ENCODE peak calls at places on chromosomes 16 and 17, in four cellular contexts. V is neural progenitor cell, Q is colonic mucosa, J is GM23248. W is an unnamed sample.

GRCh38 chr16:27839419-27839818 is 224.1 kb downstream of the GSG1L start:
- DNase-seq in V (no peak), J (peak; percentile 25), Q (no peak), W (no peak)

GRCh38 chr17:28701987-28702751 is 9.5 kb downstream of the PROCA1 start:
- DNase-seq in J (no peak), Q (no peak), V (no peak), W (no peak)

GRCh38 chr17:27455914-27456680 is at the start of gene KSR1:
- DNase-seq in V (peak; percentile 97), J (peak; percentile 88), Q (peak; percentile 82), W (peak; percentile 74)

GRCh38 chr17:16215965-16216316 is 607 bp upstream of the NCOR1 start:
- DNase-seq in V (no peak), Q (peak; percentile 72), J (peak; percentile 67), W (peak; percentile 70)

GRCh38 chr17:58317421-58318064 is 11.1 kb downstream of the TSPOAP1 start:
- DNase-seq in J (peak; percentile 78), V (peak; percentile 70), Q (peak; percentile 64), W (no peak)

GRCh38 chr17:45719335-45720071 is 64.6 kb upstream of the CRHR1 start:
- DNase-seq in J (peak; percentile 96), V (peak; percentile 54), Q (no peak), W (no peak)

GRCh38 chr17:28173801-28174200 is 131.3 kb downstream of the NLK start:
- DNase-seq in V (no peak), Q (no peak), J (no peak), W (no peak)

GRCh38 chr17:68195667-68196393 is 52.0 kb upstream of the AMZ2 start:
- DNase-seq in Q (no peak), V (peak; percentile 52), J (no peak), W (no peak)

GRCh38 chr17:12242390-12242954 is 221.8 kb downstream of the MAP2K4 start:
- DNase-seq in J (no peak), Q (no peak), V (no peak), W (no peak)

GRCh38 chr17:72525225-72525988 is 404.6 kb downstream of the SOX9 start:
- DNase-seq in J (no peak), Q (peak; percentile 61), V (no peak), W (no peak)

GRCh38 chr17:2874211-2874686 is 78.0 kb downstream of the RAP1GAP2 start:
- DNase-seq in V (peak; percentile 33), J (no peak), Q (no peak), W (no peak)

GRCh38 chr17:77829871-77830799 is 128.4 kb upstream of the TNRC6C start:
- DNase-seq in V (peak; percentile 72), J (peak; percentile 95), Q (no peak), W (no peak)

GRCh38 chr16:67430504-67431076 is 331 bp upstream of the HSD11B2 start:
- DNase-seq in Q (peak; percentile 87), V (peak; percentile 57), J (peak; percentile 41), W (no peak)

GRCh38 chr16:30090607-30091332 is 954 bp downstream of the TBX6 start:
- DNase-seq in J (no peak), V (no peak), Q (no peak), W (no peak)

GRCh38 chr17:61149862-61150362 is 249.7 kb upstream of the TBX2 start:
- DNase-seq in J (no peak), V (no peak), Q (no peak), W (no peak)

GRCh38 chr16:84879569-84880487 is 60.0 kb downstream of the CRISPLD2 start:
- DNase-seq in Q (no peak), J (no peak), V (no peak), W (no peak)

GRCh38 chr17:69857412-69857835 is 217.6 kb upstream of the KCNJ16 start:
- DNase-seq in V (no peak), J (peak; percentile 82), Q (no peak), W (no peak)

GRCh38 chr16:12539185-12539929 is 264.3 kb downstream of the CPPED1 start:
- DNase-seq in Q (peak; percentile 26), J (peak; percentile 74), V (no peak), W (no peak)

GRCh38 chr16:12538667-12539081 is 265.0 kb downstream of the CPPED1 start:
- DNase-seq in J (no peak), Q (no peak), V (no peak), W (no peak)

GRCh38 chr16:12542818-12543699 is 260.6 kb downstream of the CPPED1 start:
- DNase-seq in V (no peak), J (no peak), Q (no peak), W (no peak)

GRCh38 chr16:12541672-12542071 is 262.0 kb downstream of the CPPED1 start:
- DNase-seq in V (no peak), Q (no peak), J (no peak), W (no peak)

DNA sequence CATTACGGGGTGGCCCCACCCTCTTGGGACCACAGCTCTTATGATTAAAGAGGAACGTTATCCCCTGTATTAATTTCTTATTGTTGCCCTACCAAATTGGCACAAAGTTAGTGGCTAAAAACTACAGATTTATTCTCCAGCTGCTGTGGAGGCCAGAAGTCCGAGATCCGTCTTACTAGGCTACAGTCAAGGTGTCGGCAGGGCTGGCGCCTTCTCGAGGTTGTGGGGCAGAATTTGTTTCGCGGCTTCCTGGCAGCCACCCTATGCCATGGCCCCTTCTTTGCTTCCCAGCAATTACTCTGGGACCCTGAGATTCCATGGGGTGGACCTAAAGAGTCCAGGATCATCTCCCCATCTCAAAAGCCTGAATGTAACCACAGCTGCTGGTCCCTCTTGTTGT is 263.4 kb downstream of the CPPED1 start:
- DNase-seq in Q (no peak), J (no peak), V (no peak), W (no peak)
- H3K27ac ChIP-seq in Q (no peak overlapping the region), J (no peak overlapping the region), V (no peak overlapping the region), W (no peak overlapping the region)

GRCh38 chr16:3012246-3012645 is 477 bp upstream of the CLDN9 start:
- DNase-seq in Q (no peak), J (no peak), V (peak; percentile 43), W (no peak)
- H3K27ac ChIP-seq in Q (no peak overlapping the region), J (no peak overlapping the region), V (no peak overlapping the region), W (no peak overlapping the region)

GRCh38 chr17:35428229-35428628 is 4.1 kb downstream of the SLFN12 start:
- DNase-seq in V (no peak), J (no peak), Q (no peak), W (no peak)

GRCh38 chr17:35432176-35433074 is at the start of gene SLFN12:
- DNase-seq in Q (peak; percentile 68), V (peak; percentile 26), J (peak; percentile 94), W (peak; percentile 39)

GRCh38 chr17:35429702-35430101 is 2.6 kb downstream of the SLFN12 start:
- DNase-seq in Q (no peak), J (no peak), V (no peak), W (no peak)

GRCh38 chr17:35438433-35438832 is 6.1 kb upstream of the SLFN12 start:
- DNase-seq in V (no peak), Q (no peak), J (no peak), W (no peak)

DNA sequence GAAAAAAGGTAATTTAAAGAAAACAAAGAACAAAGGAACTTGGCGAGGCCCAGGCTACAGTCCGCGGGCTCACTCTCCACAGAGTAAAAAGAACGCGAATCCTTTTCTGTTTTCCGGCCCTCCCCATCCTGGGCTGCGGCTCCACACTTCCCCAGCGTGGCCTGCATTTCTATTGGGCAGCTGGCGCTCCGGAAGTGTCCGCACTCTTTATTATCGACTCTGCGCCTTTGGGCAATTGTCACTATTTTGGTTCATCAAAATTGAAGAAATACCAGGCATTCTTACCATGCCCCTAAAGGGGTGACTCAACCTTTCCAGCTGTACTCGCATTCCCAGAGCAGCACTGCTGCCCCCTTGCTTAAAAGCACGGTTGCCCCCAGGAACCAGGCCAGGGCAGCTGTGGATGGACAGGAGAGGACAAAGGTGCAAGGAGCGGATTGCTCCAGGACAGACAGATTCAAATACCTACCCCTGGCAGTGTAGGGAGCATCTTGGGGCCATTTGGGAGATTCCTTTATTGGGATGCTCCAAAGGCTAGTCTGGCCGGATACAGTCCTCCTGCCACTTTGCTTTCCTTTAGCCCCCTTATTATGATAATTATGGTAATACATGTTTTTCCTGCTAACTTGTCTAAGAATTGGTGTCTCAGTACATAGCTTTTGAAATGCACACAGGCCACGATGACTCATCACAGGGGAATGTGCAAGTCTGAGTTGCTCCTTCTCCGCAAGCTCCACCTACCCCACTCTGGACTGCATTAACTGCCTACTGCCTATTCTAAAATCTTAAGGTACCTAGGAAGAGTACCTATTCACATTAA is 985 bp upstream of the SLFN12 start:
- DNase-seq in Q (peak; percentile 67), J (peak; percentile 98), V (peak; percentile 36), W (peak; percentile 90)
- H3K27ac ChIP-seq in Q (peak overlapping the region; percentile 80), J (peak overlapping the region; percentile 89), V (no peak overlapping the region), W (peak overlapping the region; percentile 29)

GRCh38 chr17:31486351-31487062 is 95.0 kb downstream of the RAB11FIP4 start:
- DNase-seq in V (no peak), J (no peak), Q (peak; percentile 58), W (no peak)
- H3K27ac ChIP-seq in V (no peak overlapping the region), J (no peak overlapping the region), Q (peak overlapping the region; percentile 22), W (no peak overlapping the region)

DNA sequence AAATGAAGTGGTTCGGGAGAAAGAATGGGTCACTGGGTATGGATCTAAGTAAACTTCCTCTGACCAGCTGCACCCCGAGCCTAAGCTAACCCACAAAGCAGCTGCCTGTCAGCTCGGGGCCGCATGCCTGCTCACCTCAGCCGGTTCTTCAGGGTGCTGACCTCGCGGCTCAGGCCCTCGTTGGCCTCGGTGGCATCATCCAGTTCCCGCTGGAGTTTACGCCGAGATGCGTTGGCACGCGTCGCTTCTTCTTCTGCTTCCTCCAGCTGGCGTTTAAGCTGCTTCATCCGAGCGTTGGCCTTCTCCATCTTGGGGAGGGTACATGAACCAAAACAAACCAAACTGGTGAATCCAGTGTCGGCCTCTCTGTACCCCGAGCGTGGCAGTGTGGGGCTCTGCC is 41.1 kb downstream of the NDEL1 start:
- DNase-seq in J (no peak), V (no peak), Q (no peak), W (no peak)
- H3K27ac ChIP-seq in J (no peak overlapping the region), V (no peak overlapping the region), Q (no peak overlapping the region), W (no peak overlapping the region)

GRCh38 chr16:57893559-57894389 is 77.2 kb downstream of the CNGB1 start:
- DNase-seq in Q (peak; percentile 44), V (no peak), J (peak; percentile 82), W (peak; percentile 28)
- H3K27ac ChIP-seq in Q (peak overlapping the region; percentile 57), V (no peak overlapping the region), J (peak overlapping the region; percentile 14), W (peak overlapping the region; percentile 53)

GRCh38 chr17:75525806-75526554 is 483 bp downstream of the LLGL2 start:
- DNase-seq in V (peak; percentile 93), J (no peak), Q (peak; percentile 52), W (no peak)
- H3K27ac ChIP-seq in V (no peak overlapping the region), J (no peak overlapping the region), Q (peak overlapping the region; percentile 95), W (no peak overlapping the region)